ENCODE peak calls at places on chromosomes 5 and 9, in seven cellular contexts. Q is NCI-H524, K is NCI-H460, D is colonic mucosa, S is ovary, C is psoas muscle, W is HCEC 1CT. Y is an unnamed sample.

GRCh38 chr5:111641533-111642230 is 115.3 kb downstream of the NREP start:
- DNase-seq in S (no peak), C (no peak), K (no peak), W (peak), Q (no peak), D (no peak), Y (no peak)

GRCh38 chr9:121393318-121393717 is 23.3 kb upstream of the STOM start:
- DNase-seq in S (no peak), C (no peak), K (no peak), Q (no peak), D (no peak), W (peak), Y (peak)

GRCh38 chr9:32723801-32724200 is 59.5 kb upstream of the TMEM215 start:
- DNase-seq in K (no peak), Q (no peak), S (no peak), D (no peak), W (no peak), C (no peak), Y (no peak)

GRCh38 chr9:81716409-81716808 is 27.1 kb upstream of the TLE1 start:
- DNase-seq in D (peak), W (peak), S (no peak), Q (no peak), K (no peak), C (no peak), Y (no peak)

GRCh38 chr9:84990416-84990815 is 320.9 kb downstream of the NTRK2 start:
- DNase-seq in D (no peak), K (no peak), Q (no peak), S (no peak), C (no peak), W (no peak), Y (no peak)

GRCh38 chr5:109900453-109900852 is 210.7 kb downstream of the MAN2A1 start:
- DNase-seq in W (no peak), Q (no peak), D (no peak), S (no peak), K (no peak), C (no peak), Y (no peak)

GRCh38 chr5:17316973-17317459 is 99.6 kb downstream of the BASP1 start:
- DNase-seq in C (no peak), Q (no peak), S (no peak), K (no peak), W (peak), D (no peak), Y (no peak)

GRCh38 chr9:130332384-130332926 is 66.9 kb downstream of the HMCN2 start:
- DNase-seq in D (no peak), S (no peak), W (no peak), K (no peak), C (no peak), Q (peak), Y (no peak)

GRCh38 chr5:127098246-127098645 is 24.9 kb upstream of the C5orf63 start:
- DNase-seq in C (no peak), K (no peak), W (no peak), Q (no peak), S (no peak), D (no peak), Y (no peak)

GRCh38 chr5:2270467-2270866 is 387.7 kb upstream of the IRX4 start:
- DNase-seq in W (no peak), K (no peak), C (no peak), Q (no peak), S (no peak), D (no peak), Y (no peak)

GRCh38 chr5:93807860-93808259 is 66.5 kb upstream of the POU5F2 start:
- DNase-seq in D (no peak), C (no peak), W (no peak), Q (no peak), S (no peak), K (no peak), Y (no peak)

GRCh38 chr5:72244862-72245371 is 75.1 kb downstream of the MRPS27 start:
- DNase-seq in C (no peak), W (peak), D (no peak), K (peak), S (no peak), Q (peak), Y (peak)

GRCh38 chr9:85067792-85068191 is 398.3 kb downstream of the NTRK2 start:
- DNase-seq in W (no peak), C (no peak), Q (no peak), D (no peak), K (no peak), S (no peak), Y (no peak)

GRCh38 chr9:137685035-137685885 is 66.5 kb downstream of the EHMT1 start:
- DNase-seq in S (no peak), K (no peak), D (no peak), W (peak), Q (no peak), C (no peak), Y (no peak)

GRCh38 chr5:14399054-14399657 is 182.4 kb upstream of the OTULINL start:
- DNase-seq in Q (peak), W (peak), K (peak), D (peak), S (no peak), C (no peak), Y (peak)

GRCh38 chr5:6632324-6632930 is 417 bp downstream of the NSUN2 start:
- DNase-seq in Q (peak), S (no peak), C (no peak), K (peak), W (peak), D (no peak), Y (peak)

GRCh38 chr5:163357636-163358035 is 79.8 kb upstream of the CCNG1 start:
- DNase-seq in D (no peak), W (no peak), Q (no peak), K (no peak), S (no peak), C (no peak), Y (no peak)

GRCh38 chr9:76445976-76446375 is 13.0 kb upstream of the GCNT1 start:
- DNase-seq in W (no peak), C (no peak), Q (no peak), K (no peak), S (no peak), D (no peak), Y (no peak)

GRCh38 chr5:164375051-164375450 is 869.6 kb downstream of the MAT2B start:
- DNase-seq in D (no peak), C (no peak), W (no peak), K (no peak), Q (no peak), S (no peak), Y (no peak)

GRCh38 chr5:153866176-153866575 is 172.5 kb downstream of the FAM114A2 start:
- DNase-seq in S (no peak), Q (no peak), D (no peak), K (no peak), W (no peak), C (no peak), Y (no peak)

GRCh38 chr9:2053883-2054845 is 39.0 kb downstream of the SMARCA2 start:
- DNase-seq in S (no peak), W (peak), K (no peak), D (peak), C (no peak), Q (no peak), Y (no peak)

GRCh38 chr5:43635374-43635773 is 32.4 kb downstream of the NNT start:
- DNase-seq in S (no peak), Q (no peak), K (no peak), C (no peak), D (no peak), W (peak), Y (no peak)

GRCh38 chr5:180090098-180090768 is 18.7 kb upstream of the RNF130 start:
- DNase-seq in D (peak), Q (peak), S (peak), C (peak), K (peak), W (peak), Y (peak)

GRCh38 chr5:149069711-149070110 is 6.8 kb upstream of the SH3TC2 start:
- DNase-seq in W (no peak), S (no peak), K (no peak), Q (no peak), D (no peak), C (no peak), Y (no peak)

GRCh38 chr9:132087438-132088030 is 7.9 kb upstream of the MED27 start:
- DNase-seq in Q (no peak), C (no peak), D (no peak), K (no peak), W (no peak), S (no peak), Y (no peak)

GRCh38 chr5:44891116-44891515 is 82.4 kb downstream of the MRPS30 start:
- DNase-seq in W (no peak), Q (no peak), D (no peak), S (no peak), C (no peak), K (no peak), Y (no peak)

GRCh38 chr5:6399978-6400910 is 21.9 kb upstream of the MED10 start:
- DNase-seq in S (no peak), K (no peak), D (no peak), Q (no peak), W (peak), C (no peak), Y (peak)

GRCh38 chr9:5586391-5586802 is 42.5 kb upstream of the RIC1 start:
- DNase-seq in D (no peak), C (no peak), Q (no peak), K (no peak), S (no peak), W (peak), Y (no peak)

GRCh38 chr5:170307575-170308465 is 10.2 kb upstream of the LCP2 start:
- DNase-seq in C (peak), K (peak), Q (no peak), W (peak), D (peak), S (peak), Y (peak)

GRCh38 chr5:142295084-142295758 is 29.6 kb downstream of the SPRY4 start:
- DNase-seq in W (no peak), S (no peak), D (no peak), K (no peak), C (no peak), Q (no peak), Y (no peak)

GRCh38 chr9:132478353-132478752 is 68.3 kb downstream of the CFAP77 start:
- DNase-seq in S (no peak), Q (no peak), W (no peak), C (no peak), D (no peak), K (no peak), Y (no peak)

GRCh38 chr5:6545770-6546690 is 86.8 kb downstream of the NSUN2 start:
- DNase-seq in S (no peak), K (no peak), D (peak), Q (no peak), C (no peak), W (no peak), Y (no peak)

GRCh38 chr9:123927625-123928308 is 2.2 kb downstream of the DENND1A start:
- DNase-seq in K (no peak), D (peak), W (peak), S (no peak), Q (no peak), C (peak), Y (peak)

GRCh38 chr9:7691909-7692308 is 107.7 kb downstream of the DMAC1 start:
- DNase-seq in W (no peak), S (no peak), K (no peak), Q (no peak), D (no peak), C (no peak), Y (no peak)

GRCh38 chr9:109369285-109369684 is 48.4 kb upstream of the EPB41L4B start:
- DNase-seq in Q (no peak), W (no peak), D (no peak), C (no peak), K (no peak), S (no peak), Y (no peak)

GRCh38 chr5:144598451-144599068 is 427.9 kb downstream of the KCTD16 start:
- DNase-seq in S (no peak), Q (peak), W (no peak), D (no peak), C (no peak), K (no peak), Y (no peak)

GRCh38 chr9:135047026-135047350 is 40.5 kb upstream of the OLFM1 start:
- DNase-seq in D (no peak), C (no peak), S (no peak), Q (no peak), W (no peak), K (no peak), Y (no peak)

GRCh38 chr9:125460346-125460745 is 198.7 kb downstream of the GAPVD1 start:
- DNase-seq in K (no peak), C (no peak), D (no peak), W (peak), Q (no peak), S (no peak), Y (no peak)

GRCh38 chr9:131503626-131504465 is 1.1 kb downstream of the POMT1 start:
- DNase-seq in W (peak), C (no peak), S (no peak), Q (no peak), D (no peak), K (no peak), Y (peak)

Y was measured in RKO.